ENCODE peak calls at places on chromosomes 1 and 21, in ten cellular contexts. One of them, this sample, is unnamed.

GRCh38 chr1:13792429-13792828 is 92.4 kb downstream of the PRDM2 start:
- DNase-seq in fibroblast of the conjunctiva: peak
- DNase-seq in LoVo: no peak
- DNase-seq in stimulated activated CD4-positive, alpha-beta T cell treated with anti-CD3 and anti-CD28 coated beads, Interleukin-2, amount 100 ng/mL, for 24 hours: no peak
- DNase-seq in body of pancreas: no peak
- DNase-seq in kidney glomerular epithelial cell: peak
- DNase-seq in GM12865: no peak
- DNase-seq in fibroblast of mammary gland: peak
- DNase-seq in PC-3: no peak
- DNase-seq in tibial nerve: no peak
- DNase-seq in this sample: peak

GRCh38 chr1:12549460-12550349 is 68.3 kb downstream of the DHRS3 start:
- DNase-seq in fibroblast of the conjunctiva: peak
- DNase-seq in LoVo: peak
- DNase-seq in stimulated activated CD4-positive, alpha-beta T cell treated with anti-CD3 and anti-CD28 coated beads, Interleukin-2, amount 100 ng/mL, for 24 hours: no peak
- DNase-seq in body of pancreas: peak
- DNase-seq in kidney glomerular epithelial cell: peak
- DNase-seq in GM12865: no peak
- DNase-seq in fibroblast of mammary gland: peak
- DNase-seq in PC-3: peak
- DNase-seq in tibial nerve: peak
- DNase-seq in this sample: peak

GRCh38 chr1:58041621-58042020 is 504.9 kb downstream of the OMA1 start:
- DNase-seq in fibroblast of the conjunctiva: no peak
- DNase-seq in LoVo: peak
- DNase-seq in stimulated activated CD4-positive, alpha-beta T cell treated with anti-CD3 and anti-CD28 coated beads, Interleukin-2, amount 100 ng/mL, for 24 hours: no peak
- DNase-seq in body of pancreas: no peak
- DNase-seq in kidney glomerular epithelial cell: peak
- DNase-seq in GM12865: no peak
- DNase-seq in fibroblast of mammary gland: no peak
- DNase-seq in PC-3: peak
- DNase-seq in tibial nerve: no peak
- DNase-seq in this sample: no peak

GRCh38 chr1:220764757-220765156 is 16.6 kb downstream of the MTARC2 start:
- DNase-seq in fibroblast of the conjunctiva: no peak
- DNase-seq in LoVo: no peak
- DNase-seq in stimulated activated CD4-positive, alpha-beta T cell treated with anti-CD3 and anti-CD28 coated beads, Interleukin-2, amount 100 ng/mL, for 24 hours: no peak
- DNase-seq in body of pancreas: no peak
- DNase-seq in kidney glomerular epithelial cell: no peak
- DNase-seq in GM12865: no peak
- DNase-seq in fibroblast of mammary gland: no peak
- DNase-seq in PC-3: no peak
- DNase-seq in tibial nerve: no peak
- DNase-seq in this sample: no peak

GRCh38 chr1:212488436-212489283 is 55.9 kb downstream of the NENF start:
- DNase-seq in fibroblast of the conjunctiva: peak
- DNase-seq in LoVo: peak
- DNase-seq in stimulated activated CD4-positive, alpha-beta T cell treated with anti-CD3 and anti-CD28 coated beads, Interleukin-2, amount 100 ng/mL, for 24 hours: no peak
- DNase-seq in body of pancreas: peak
- DNase-seq in kidney glomerular epithelial cell: peak
- DNase-seq in GM12865: peak
- DNase-seq in fibroblast of mammary gland: peak
- DNase-seq in PC-3: peak
- DNase-seq in tibial nerve: peak
- DNase-seq in this sample: no peak

GRCh38 chr21:44735821-44736220 is 24.4 kb upstream of the TSPEAR start:
- DNase-seq in fibroblast of the conjunctiva: no peak
- DNase-seq in LoVo: no peak
- DNase-seq in stimulated activated CD4-positive, alpha-beta T cell treated with anti-CD3 and anti-CD28 coated beads, Interleukin-2, amount 100 ng/mL, for 24 hours: no peak
- DNase-seq in body of pancreas: no peak
- DNase-seq in kidney glomerular epithelial cell: no peak
- DNase-seq in GM12865: no peak
- DNase-seq in fibroblast of mammary gland: no peak
- DNase-seq in PC-3: no peak
- DNase-seq in tibial nerve: no peak
- DNase-seq in this sample: no peak

GRCh38 chr1:7220712-7221252 is 435.5 kb downstream of the CAMTA1 start:
- DNase-seq in fibroblast of the conjunctiva: no peak
- DNase-seq in LoVo: no peak
- DNase-seq in stimulated activated CD4-positive, alpha-beta T cell treated with anti-CD3 and anti-CD28 coated beads, Interleukin-2, amount 100 ng/mL, for 24 hours: no peak
- DNase-seq in body of pancreas: no peak
- DNase-seq in kidney glomerular epithelial cell: no peak
- DNase-seq in GM12865: no peak
- DNase-seq in fibroblast of mammary gland: no peak
- DNase-seq in PC-3: no peak
- DNase-seq in tibial nerve: no peak
- DNase-seq in this sample: no peak

GRCh38 chr1:113073457-113073950 is 506 bp downstream of the LRIG2 start:
- DNase-seq in fibroblast of the conjunctiva: peak
- DNase-seq in LoVo: peak
- DNase-seq in stimulated activated CD4-positive, alpha-beta T cell treated with anti-CD3 and anti-CD28 coated beads, Interleukin-2, amount 100 ng/mL, for 24 hours: no peak
- DNase-seq in body of pancreas: peak
- DNase-seq in kidney glomerular epithelial cell: no peak
- DNase-seq in GM12865: peak
- DNase-seq in fibroblast of mammary gland: peak
- DNase-seq in PC-3: peak
- DNase-seq in tibial nerve: peak
- DNase-seq in this sample: no peak

This sample was measured in HS-5.